ENCODE peak calls at places on chromosomes 13 and 19, in six cellular contexts. One of them, this sample, is unnamed. For H3K4me1, the result is how much of the 10 kb centered on the place peaks cover.

GRCh38 chr19:18068395-18068794 is 18.3 kb downstream of the IL12RB1 start:
- DNase-seq in fibroblast of lung: no peak
- DNase-seq in body of pancreas: no peak
- DNase-seq in heart right ventricle: no peak
- DNase-seq in heart left ventricle: no peak
- DNase-seq in sigmoid colon: no peak
- DNase-seq in this sample: no peak

GRCh38 chr13:43264460-43264859 is 241.1 kb downstream of the DNAJC15 start:
- DNase-seq in heart right ventricle: no peak
- DNase-seq in fibroblast of lung: no peak
- DNase-seq in heart left ventricle: no peak
- DNase-seq in sigmoid colon: no peak
- DNase-seq in body of pancreas: no peak
- DNase-seq in this sample: no peak

GRCh38 chr13:109737046-109737573 is 49.3 kb downstream of the IRS2 start:
- DNase-seq in sigmoid colon: no peak
- DNase-seq in fibroblast of lung: no peak
- DNase-seq in heart right ventricle: peak
- DNase-seq in heart left ventricle: no peak
- DNase-seq in body of pancreas: no peak
- DNase-seq in this sample: no peak

GRCh38 chr13:112668924-112669323 is 20.9 kb upstream of the ATP11A start:
- DNase-seq in body of pancreas: no peak
- DNase-seq in fibroblast of lung: no peak
- DNase-seq in heart right ventricle: no peak
- DNase-seq in heart left ventricle: no peak
- DNase-seq in sigmoid colon: peak
- DNase-seq in this sample: no peak

GRCh38 chr13:99196466-99197256 is 4.0 kb upstream of the UBAC2 start:
- DNase-seq in body of pancreas: no peak
- DNase-seq in fibroblast of lung: no peak
- DNase-seq in heart right ventricle: no peak
- DNase-seq in sigmoid colon: no peak
- DNase-seq in heart left ventricle: no peak
- DNase-seq in this sample: peak

GRCh38 chr13:33328691-33329090 is 43.1 kb upstream of the STARD13 start:
- DNase-seq in heart left ventricle: no peak
- DNase-seq in fibroblast of lung: no peak
- DNase-seq in sigmoid colon: no peak
- DNase-seq in heart right ventricle: no peak
- DNase-seq in body of pancreas: no peak
- DNase-seq in this sample: peak

GRCh38 chr13:114107686-114108081 is 24.7 kb downstream of the RASA3 start:
- DNase-seq in heart right ventricle: no peak
- DNase-seq in fibroblast of lung: peak
- DNase-seq in heart left ventricle: peak
- DNase-seq in sigmoid colon: peak
- DNase-seq in body of pancreas: no peak
- DNase-seq in this sample: no peak

GRCh38 chr13:102203718-102204117 is 198.1 kb downstream of the FGF14 start:
- DNase-seq in sigmoid colon: no peak
- DNase-seq in body of pancreas: no peak
- DNase-seq in heart left ventricle: no peak
- DNase-seq in heart right ventricle: no peak
- DNase-seq in fibroblast of lung: no peak
- DNase-seq in this sample: no peak

GRCh38 chr19:47418595-47419036 is 711 bp downstream of the MEIS3 start:
- DNase-seq in heart left ventricle: no peak
- DNase-seq in heart right ventricle: no peak
- DNase-seq in sigmoid colon: no peak
- DNase-seq in body of pancreas: no peak
- DNase-seq in fibroblast of lung: no peak
- DNase-seq in this sample: no peak

GRCh38 chr19:47419037-47419783 is at the start of gene MEIS3:
- DNase-seq in fibroblast of lung: no peak
- DNase-seq in heart right ventricle: no peak
- DNase-seq in sigmoid colon: no peak
- DNase-seq in body of pancreas: no peak
- DNase-seq in heart left ventricle: no peak
- DNase-seq in this sample: no peak

GRCh38 chr19:47421244-47421786 is 2.0 kb upstream of the MEIS3 start:
- DNase-seq in body of pancreas: no peak
- DNase-seq in heart right ventricle: no peak
- DNase-seq in heart left ventricle: no peak
- DNase-seq in fibroblast of lung: no peak
- DNase-seq in sigmoid colon: no peak
- DNase-seq in this sample: no peak

GRCh38 chr19:47417746-47418594 is 1.4 kb downstream of the MEIS3 start:
- DNase-seq in heart left ventricle: no peak
- DNase-seq in body of pancreas: no peak
- DNase-seq in heart right ventricle: no peak
- DNase-seq in sigmoid colon: no peak
- DNase-seq in fibroblast of lung: no peak
- DNase-seq in this sample: no peak

GRCh38 chr19:47419789-47420188 is 462 bp upstream of the MEIS3 start:
- DNase-seq in heart right ventricle: no peak
- DNase-seq in body of pancreas: no peak
- DNase-seq in heart left ventricle: peak
- DNase-seq in sigmoid colon: no peak
- DNase-seq in fibroblast of lung: no peak
- DNase-seq in this sample: no peak
- H3K27ac ChIP-seq in heart right ventricle: no peak
- H3K27ac ChIP-seq in body of pancreas: no peak
- H3K27ac ChIP-seq in heart left ventricle: no peak
- H3K27ac ChIP-seq in sigmoid colon: no peak
- H3K27ac ChIP-seq in fibroblast of lung: no peak
- H3K27ac ChIP-seq in this sample: no peak

GRCh38 chr19:44869728-44870470 is 21.2 kb upstream of the TOMM40 start:
- DNase-seq in body of pancreas: peak
- DNase-seq in fibroblast of lung: peak
- DNase-seq in heart right ventricle: peak
- DNase-seq in sigmoid colon: peak
- DNase-seq in heart left ventricle: peak
- DNase-seq in this sample: no peak

GRCh38 chr19:44875666-44876418 is 15.2 kb upstream of the TOMM40 start:
- DNase-seq in body of pancreas: peak
- DNase-seq in sigmoid colon: no peak
- DNase-seq in heart right ventricle: no peak
- DNase-seq in heart left ventricle: peak
- DNase-seq in fibroblast of lung: peak
- DNase-seq in this sample: peak

GRCh38 chr19:44871809-44872208 is 19.2 kb upstream of the TOMM40 start:
- DNase-seq in heart right ventricle: no peak
- DNase-seq in heart left ventricle: peak
- DNase-seq in sigmoid colon: no peak
- DNase-seq in fibroblast of lung: no peak
- DNase-seq in body of pancreas: no peak
- DNase-seq in this sample: no peak

GRCh38 chr19:44874317-44874716 is 16.7 kb upstream of the TOMM40 start:
- DNase-seq in heart right ventricle: no peak
- DNase-seq in sigmoid colon: no peak
- DNase-seq in body of pancreas: no peak
- DNase-seq in heart left ventricle: peak
- DNase-seq in fibroblast of lung: no peak
- DNase-seq in this sample: no peak

GRCh38 chr19:44872661-44873060 is 18.4 kb upstream of the TOMM40 start:
- DNase-seq in heart left ventricle: peak
- DNase-seq in sigmoid colon: no peak
- DNase-seq in fibroblast of lung: no peak
- DNase-seq in body of pancreas: no peak
- DNase-seq in heart right ventricle: no peak
- DNase-seq in this sample: no peak
- H3K4me1 ChIP-seq in heart left ventricle: under half
- H3K4me1 ChIP-seq in sigmoid colon: under half
- H3K4me1 ChIP-seq in fibroblast of lung: under half
- H3K4me1 ChIP-seq in body of pancreas: under half
- H3K4me1 ChIP-seq in heart right ventricle: under half
- H3K4me1 ChIP-seq in this sample: under half

DNA sequence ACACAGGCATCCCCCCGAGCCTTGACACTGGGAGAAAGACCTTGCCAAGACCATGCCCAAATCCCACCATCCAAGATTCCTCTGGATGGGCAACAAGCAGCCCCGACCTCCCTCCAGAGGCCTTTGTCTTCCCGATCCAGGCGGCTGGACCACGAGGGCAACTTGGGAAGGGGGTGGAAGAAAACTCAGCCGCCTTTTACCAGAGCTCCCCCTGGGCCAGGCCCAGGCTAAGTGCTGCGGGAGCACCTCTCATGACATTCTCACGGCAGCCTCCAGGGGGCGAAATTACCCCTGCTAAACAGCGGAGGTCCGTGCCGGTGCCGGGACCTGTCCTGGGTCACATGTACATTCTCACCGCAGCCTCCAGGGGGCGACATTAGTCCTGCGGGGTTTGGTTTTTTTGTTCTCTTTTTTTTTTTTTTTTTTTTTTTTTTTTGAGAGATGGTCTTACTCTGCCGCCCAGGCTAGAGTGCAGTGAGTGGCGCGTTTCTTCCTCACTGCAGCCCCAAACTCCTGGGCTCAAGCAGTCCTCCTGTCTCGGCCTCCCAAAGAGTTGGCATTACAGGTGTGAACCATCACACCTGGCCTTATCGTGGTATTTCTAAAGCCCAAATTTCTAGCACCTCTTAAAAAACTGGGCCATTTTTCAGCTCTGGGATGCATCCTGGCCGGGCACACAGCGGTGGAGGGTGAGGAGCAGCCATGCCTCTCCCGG is 2.1 kb upstream of the RSPH6A start:
- DNase-seq in sigmoid colon: peak
- DNase-seq in fibroblast of lung: peak
- DNase-seq in heart left ventricle: peak
- DNase-seq in heart right ventricle: peak
- DNase-seq in body of pancreas: peak
- DNase-seq in this sample: peak
- TF ChIP-seq CTCF in sigmoid colon: peak
- TF ChIP-seq CTCF in fibroblast of lung: peak
- TF ChIP-seq CTCF in heart left ventricle: peak
- TF ChIP-seq CTCF in heart right ventricle: peak
- TF ChIP-seq CTCF in body of pancreas: peak
- TF ChIP-seq CTCF in this sample: peak

GRCh38 chr19:49486710-49487276 is 615 bp upstream of the RPL13A start:
- DNase-seq in body of pancreas: no peak
- DNase-seq in fibroblast of lung: no peak
- DNase-seq in heart left ventricle: no peak
- DNase-seq in heart right ventricle: no peak
- DNase-seq in sigmoid colon: peak
- DNase-seq in this sample: no peak
- H3K27ac ChIP-seq in body of pancreas: peak
- H3K27ac ChIP-seq in fibroblast of lung: no peak
- H3K27ac ChIP-seq in heart left ventricle: peak
- H3K27ac ChIP-seq in heart right ventricle: peak
- H3K27ac ChIP-seq in sigmoid colon: peak
- H3K27ac ChIP-seq in this sample: peak

DNA sequence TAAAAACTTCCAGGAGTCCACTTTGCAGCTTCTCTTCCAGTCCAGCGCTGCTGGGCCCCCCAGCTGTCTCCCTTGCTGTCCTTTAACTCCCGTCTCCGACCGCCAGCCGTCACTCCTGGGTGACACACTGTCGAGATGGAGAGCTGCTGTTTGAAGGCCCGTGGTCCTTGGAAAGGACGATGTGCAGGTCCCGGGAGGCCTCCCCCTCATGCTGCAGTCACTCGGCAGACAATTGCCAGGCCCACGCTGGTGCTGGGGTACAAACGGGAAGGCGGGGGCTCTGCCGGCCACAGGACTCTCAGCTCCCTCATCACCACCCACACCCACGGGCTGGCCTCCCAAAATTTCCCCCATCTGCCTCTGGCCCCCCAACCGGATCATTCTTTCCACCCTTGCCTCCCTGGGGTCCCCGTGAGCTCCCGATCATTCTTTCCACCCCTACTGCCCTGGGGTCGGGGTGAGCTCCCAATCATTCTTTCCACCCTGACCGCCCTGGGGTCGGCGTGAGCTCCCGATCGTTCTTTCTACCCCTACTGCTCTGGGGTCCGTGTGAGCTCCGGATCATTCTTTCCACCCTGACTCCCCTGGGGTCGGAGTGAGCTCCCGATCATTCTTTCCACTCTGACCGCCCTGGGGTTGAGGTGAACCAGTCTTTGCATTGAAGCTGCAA is 16.0 kb upstream of the ZNF554 start:
- DNase-seq in fibroblast of lung: no peak
- DNase-seq in body of pancreas: no peak
- DNase-seq in sigmoid colon: no peak
- DNase-seq in heart left ventricle: no peak
- DNase-seq in heart right ventricle: no peak
- DNase-seq in this sample: no peak
- H3K4me1 ChIP-seq in fibroblast of lung: under half
- H3K4me1 ChIP-seq in body of pancreas: under half
- H3K4me1 ChIP-seq in sigmoid colon: under half
- H3K4me1 ChIP-seq in heart left ventricle: under half
- H3K4me1 ChIP-seq in heart right ventricle: under half
- H3K4me1 ChIP-seq in this sample: under half

GRCh38 chr13:69108486-69108885 is 999.1 kb upstream of the ATXN8OS start:
- DNase-seq in heart left ventricle: no peak
- DNase-seq in sigmoid colon: no peak
- DNase-seq in fibroblast of lung: no peak
- DNase-seq in body of pancreas: no peak
- DNase-seq in heart right ventricle: no peak
- DNase-seq in this sample: no peak
- TF ChIP-seq CTCF in heart left ventricle: no peak
- TF ChIP-seq CTCF in sigmoid colon: no peak
- TF ChIP-seq CTCF in fibroblast of lung: no peak
- TF ChIP-seq CTCF in body of pancreas: no peak
- TF ChIP-seq CTCF in heart right ventricle: no peak
- TF ChIP-seq CTCF in this sample: no peak

GRCh38 chr19:49555600-49556411 is 24.6 kb downstream of the NOSIP start:
- DNase-seq in heart left ventricle: peak
- DNase-seq in heart right ventricle: no peak
- DNase-seq in body of pancreas: peak
- DNase-seq in sigmoid colon: peak
- DNase-seq in fibroblast of lung: peak
- DNase-seq in this sample: no peak
- H3K27ac ChIP-seq in heart left ventricle: peak
- H3K27ac ChIP-seq in heart right ventricle: peak
- H3K27ac ChIP-seq in body of pancreas: peak
- H3K27ac ChIP-seq in sigmoid colon: peak
- H3K27ac ChIP-seq in fibroblast of lung: no peak
- H3K27ac ChIP-seq in this sample: no peak